ENCODE peak calls at places on chromosomes 3 and 15, in seven cellular contexts. One of them, this sample, is unnamed.

GRCh38 chr3:187870360-187871203 is 125.3 kb upstream of the BCL6 start:
- DNase-seq in activated T-cell treated with anti-CD3 and anti-CD28 coated beads for 1 hour: no peak
- DNase-seq in ovary: no peak
- DNase-seq in CD4-positive, alpha-beta T cell: no peak
- DNase-seq in left ventricle myocardium superior: no peak
- DNase-seq in uterus: no peak
- DNase-seq in GM10248: no peak
- DNase-seq in this sample: no peak

GRCh38 chr15:77507151-77507847 is 86.6 kb downstream of the HMG20A start:
- DNase-seq in activated T-cell treated with anti-CD3 and anti-CD28 coated beads for 1 hour: no peak
- DNase-seq in ovary: peak
- DNase-seq in CD4-positive, alpha-beta T cell: no peak
- DNase-seq in left ventricle myocardium superior: peak
- DNase-seq in uterus: no peak
- DNase-seq in GM10248: no peak
- DNase-seq in this sample: peak

GRCh38 chr3:116474356-116475200 is 29.3 kb upstream of the LSAMP start:
- DNase-seq in activated T-cell treated with anti-CD3 and anti-CD28 coated beads for 1 hour: no peak
- DNase-seq in ovary: no peak
- DNase-seq in CD4-positive, alpha-beta T cell: no peak
- DNase-seq in left ventricle myocardium superior: no peak
- DNase-seq in uterus: no peak
- DNase-seq in GM10248: no peak
- DNase-seq in this sample: no peak

GRCh38 chr3:52321481-52321880 is 5.4 kb downstream of the DNAH1 start:
- DNase-seq in activated T-cell treated with anti-CD3 and anti-CD28 coated beads for 1 hour: no peak
- DNase-seq in ovary: no peak
- DNase-seq in CD4-positive, alpha-beta T cell: no peak
- DNase-seq in left ventricle myocardium superior: no peak
- DNase-seq in uterus: no peak
- DNase-seq in GM10248: no peak
- DNase-seq in this sample: no peak

GRCh38 chr15:43105077-43105769 is 615 bp downstream of the UBR1 start:
- DNase-seq in activated T-cell treated with anti-CD3 and anti-CD28 coated beads for 1 hour: peak
- DNase-seq in ovary: no peak
- DNase-seq in CD4-positive, alpha-beta T cell: no peak
- DNase-seq in left ventricle myocardium superior: no peak
- DNase-seq in uterus: no peak
- DNase-seq in GM10248: peak
- DNase-seq in this sample: no peak

GRCh38 chr15:40250771-40251454 is 12.1 kb downstream of the PAK6 start:
- DNase-seq in activated T-cell treated with anti-CD3 and anti-CD28 coated beads for 1 hour: no peak
- DNase-seq in ovary: peak
- DNase-seq in CD4-positive, alpha-beta T cell: no peak
- DNase-seq in left ventricle myocardium superior: peak
- DNase-seq in uterus: no peak
- DNase-seq in GM10248: no peak
- DNase-seq in this sample: no peak

GRCh38 chr3:88149146-88149515 is 628 bp upstream of the C3orf38 start:
- DNase-seq in activated T-cell treated with anti-CD3 and anti-CD28 coated beads for 1 hour: peak
- DNase-seq in ovary: no peak
- DNase-seq in CD4-positive, alpha-beta T cell: no peak
- DNase-seq in left ventricle myocardium superior: no peak
- DNase-seq in uterus: no peak
- DNase-seq in GM10248: peak
- DNase-seq in this sample: no peak

GRCh38 chr3:133535971-133536634 is 37.4 kb upstream of the CDV3 start:
- DNase-seq in activated T-cell treated with anti-CD3 and anti-CD28 coated beads for 1 hour: no peak
- DNase-seq in ovary: no peak
- DNase-seq in CD4-positive, alpha-beta T cell: no peak
- DNase-seq in left ventricle myocardium superior: no peak
- DNase-seq in uterus: no peak
- DNase-seq in GM10248: no peak
- DNase-seq in this sample: no peak

This sample was measured in Right ventricle myocardium inferior.